ENCODE peak calls at places on chromosomes 4 and X, in four cellular contexts. One of them, this sample, is unnamed.

GRCh38 chrX:53831662-53832635 is 145.4 kb upstream of the HUWE1 start:
- DNase-seq in heart right ventricle: peak; percentile 3
- DNase-seq in fibroblast of lung: peak; percentile 21
- DNase-seq in GM06990: peak; percentile 25
- DNase-seq in this sample: peak; percentile 54

GRCh38 chr4:17786567-17786966 is 5.1 kb upstream of the FAM184B start:
- DNase-seq in heart right ventricle: no peak
- DNase-seq in fibroblast of lung: no peak
- DNase-seq in GM06990: no peak
- DNase-seq in this sample: no peak

GRCh38 chrX:111013778-111014455 is 82.1 kb upstream of the PAK3 start:
- DNase-seq in heart right ventricle: no peak
- DNase-seq in fibroblast of lung: no peak
- DNase-seq in GM06990: no peak
- DNase-seq in this sample: no peak

GRCh38 chr4:165709973-165710526 is 163.0 kb upstream of the TLL1 start:
- DNase-seq in heart right ventricle: no peak
- DNase-seq in fibroblast of lung: no peak
- DNase-seq in GM06990: no peak
- DNase-seq in this sample: no peak

GRCh38 chrX:39903343-39903742 is 194.4 kb downstream of the BCOR start:
- DNase-seq in heart right ventricle: no peak
- DNase-seq in fibroblast of lung: peak; percentile 37
- DNase-seq in GM06990: no peak
- DNase-seq in this sample: peak; percentile 6

GRCh38 chrX:28498658-28499057 is 88.6 kb upstream of the IL1RAPL1 start:
- DNase-seq in heart right ventricle: no peak
- DNase-seq in fibroblast of lung: peak; percentile 6
- DNase-seq in GM06990: no peak
- DNase-seq in this sample: no peak

GRCh38 chr4:38500433-38500832 is 163.6 kb upstream of the KLF3 start:
- DNase-seq in heart right ventricle: no peak
- DNase-seq in fibroblast of lung: no peak
- DNase-seq in GM06990: no peak
- DNase-seq in this sample: no peak

GRCh38 chrX:13090261-13091110 is 46.1 kb upstream of the FAM9C start:
- DNase-seq in heart right ventricle: no peak
- DNase-seq in fibroblast of lung: peak; percentile 80
- DNase-seq in GM06990: no peak
- DNase-seq in this sample: peak; percentile 54

GRCh38 chr4:150206981-150207380 is 128.7 kb downstream of the DCLK2 start:
- DNase-seq in heart right ventricle: no peak
- DNase-seq in fibroblast of lung: no peak
- DNase-seq in GM06990: no peak
- DNase-seq in this sample: no peak

GRCh38 chr4:185429660-185430059 is 3.9 kb upstream of the UFSP2 start:
- DNase-seq in heart right ventricle: no peak
- DNase-seq in fibroblast of lung: no peak
- DNase-seq in GM06990: no peak
- DNase-seq in this sample: no peak

GRCh38 chr4:40843696-40844095 is 93.9 kb downstream of the NSUN7 start:
- DNase-seq in heart right ventricle: no peak
- DNase-seq in fibroblast of lung: no peak
- DNase-seq in GM06990: no peak
- DNase-seq in this sample: peak; percentile 65

GRCh38 chrX:108736509-108737479 is at the start of gene IRS4:
- DNase-seq in heart right ventricle: no peak
- DNase-seq in fibroblast of lung: no peak
- DNase-seq in GM06990: no peak
- DNase-seq in this sample: no peak

GRCh38 chrX:9935436-9935835 is 31.7 kb upstream of the CLDN34 start:
- DNase-seq in heart right ventricle: no peak
- DNase-seq in fibroblast of lung: peak; percentile 9
- DNase-seq in GM06990: no peak
- DNase-seq in this sample: no peak

GRCh38 chr4:15003441-15003890 is 1.2 kb downstream of the CPEB2 start:
- DNase-seq in heart right ventricle: peak; percentile 43
- DNase-seq in fibroblast of lung: no peak
- DNase-seq in GM06990: peak; percentile 80
- DNase-seq in this sample: peak; percentile 75

GRCh38 chrX:11531226-11531625 is 134.5 kb downstream of the ARHGAP6 start:
- DNase-seq in heart right ventricle: no peak
- DNase-seq in fibroblast of lung: peak; percentile 42
- DNase-seq in GM06990: no peak
- DNase-seq in this sample: no peak

GRCh38 chrX:11535156-11535919 is 130.4 kb downstream of the ARHGAP6 start:
- DNase-seq in heart right ventricle: no peak
- DNase-seq in fibroblast of lung: no peak
- DNase-seq in GM06990: no peak
- DNase-seq in this sample: no peak

GRCh38 chrX:11532291-11533075 is 133.2 kb downstream of the ARHGAP6 start:
- DNase-seq in heart right ventricle: peak; percentile 5
- DNase-seq in fibroblast of lung: peak; percentile 37
- DNase-seq in GM06990: no peak
- DNase-seq in this sample: no peak

GRCh38 chrX:11530621-11531020 is 135.1 kb downstream of the ARHGAP6 start:
- DNase-seq in heart right ventricle: no peak
- DNase-seq in fibroblast of lung: peak; percentile 31
- DNase-seq in GM06990: no peak
- DNase-seq in this sample: no peak

GRCh38 chrX:11533211-11533651 is 132.5 kb downstream of the ARHGAP6 start:
- DNase-seq in heart right ventricle: peak; percentile 3
- DNase-seq in fibroblast of lung: peak; percentile 89
- DNase-seq in GM06990: peak; percentile 69
- DNase-seq in this sample: peak; percentile 73
- TF ChIP-seq CTCF in heart right ventricle: peak; percentile 88
- TF ChIP-seq CTCF in fibroblast of lung: peak; percentile 39
- TF ChIP-seq CTCF in GM06990: peak; percentile 52
- TF ChIP-seq CTCF in this sample: peak; percentile 34

DNA sequence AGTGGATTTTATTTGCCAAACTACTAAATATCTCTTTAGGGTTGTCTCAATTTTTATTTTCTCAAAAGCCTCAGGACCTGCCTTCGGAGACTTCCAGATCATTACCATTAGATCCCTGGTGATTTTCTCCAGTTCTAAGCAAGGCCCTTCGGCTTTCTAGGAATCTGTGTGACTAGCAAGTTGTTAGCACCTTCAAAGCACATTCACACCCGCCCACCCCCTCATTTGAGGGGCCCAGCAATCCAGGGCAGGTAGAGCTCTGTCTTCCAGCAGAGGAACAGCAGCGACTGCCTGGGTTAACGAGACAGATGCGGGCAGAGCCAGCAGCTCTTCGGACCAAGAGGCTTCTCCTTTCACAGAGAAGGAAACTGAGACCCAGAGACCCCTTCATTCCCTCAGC is 2.0 kb downstream of the WDR1 start:
- DNase-seq in heart right ventricle: no peak
- DNase-seq in fibroblast of lung: no peak
- DNase-seq in GM06990: no peak
- DNase-seq in this sample: no peak
- H3K4me3 ChIP-seq in heart right ventricle: peak overlapping the region; percentile 86
- H3K4me3 ChIP-seq in fibroblast of lung: peak overlapping the region; percentile 73
- H3K4me3 ChIP-seq in GM06990: peak overlapping the region; percentile 93
- H3K4me3 ChIP-seq in this sample: peak overlapping the region; percentile 57

GRCh38 chrX:38304010-38304409 is 23.3 kb downstream of the RPGR start:
- DNase-seq in heart right ventricle: no peak
- DNase-seq in fibroblast of lung: peak; percentile 19
- DNase-seq in GM06990: no peak
- DNase-seq in this sample: no peak
- TF ChIP-seq CTCF in heart right ventricle: peak; percentile 29
- TF ChIP-seq CTCF in fibroblast of lung: peak; percentile 19
- TF ChIP-seq CTCF in GM06990: peak; percentile 35
- TF ChIP-seq CTCF in this sample: no peak

GRCh38 chr4:169260217-169260866 is 10.4 kb downstream of the SH3RF1 start:
- DNase-seq in heart right ventricle: no peak
- DNase-seq in fibroblast of lung: no peak
- DNase-seq in GM06990: no peak
- DNase-seq in this sample: no peak
- H3K4me3 ChIP-seq in heart right ventricle: no peak overlapping the region
- H3K4me3 ChIP-seq in fibroblast of lung: no peak overlapping the region
- H3K4me3 ChIP-seq in GM06990: no peak overlapping the region
- H3K4me3 ChIP-seq in this sample: no peak overlapping the region

DNA sequence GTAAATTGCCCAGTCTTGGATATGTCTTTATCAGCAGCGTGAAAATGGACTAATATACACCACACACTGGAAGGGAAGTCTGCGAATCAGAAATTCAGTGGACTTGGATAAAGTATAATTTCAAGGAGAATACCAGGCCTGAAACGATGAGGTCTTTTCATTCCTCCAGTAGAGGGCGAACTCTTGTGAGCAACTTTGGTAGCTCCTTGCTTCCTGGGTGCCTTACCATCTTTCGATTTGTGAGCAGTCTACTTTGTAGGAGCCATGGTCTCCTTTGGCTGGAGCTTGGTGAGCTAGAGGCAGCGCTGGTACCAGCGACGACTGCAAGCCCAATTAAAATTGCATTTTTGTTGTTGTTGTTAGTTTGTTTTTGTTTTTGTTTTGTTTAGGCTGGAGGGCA is 791.9 kb downstream of the FAT4 start:
- DNase-seq in heart right ventricle: no peak
- DNase-seq in fibroblast of lung: no peak
- DNase-seq in GM06990: no peak
- DNase-seq in this sample: peak; percentile 7
- TF ChIP-seq CTCF in heart right ventricle: no peak
- TF ChIP-seq CTCF in fibroblast of lung: no peak
- TF ChIP-seq CTCF in GM06990: peak; percentile 10
- TF ChIP-seq CTCF in this sample: peak; percentile 8

GRCh38 chr4:20255823-20256222 is 4.1 kb downstream of the SLIT2 start:
- DNase-seq in heart right ventricle: no peak
- DNase-seq in fibroblast of lung: peak; percentile 34
- DNase-seq in GM06990: no peak
- DNase-seq in this sample: no peak
- H3K4me3 ChIP-seq in heart right ventricle: peak overlapping the region; percentile 67
- H3K4me3 ChIP-seq in fibroblast of lung: peak overlapping the region; percentile 81
- H3K4me3 ChIP-seq in GM06990: no peak overlapping the region
- H3K4me3 ChIP-seq in this sample: no peak overlapping the region

DNA sequence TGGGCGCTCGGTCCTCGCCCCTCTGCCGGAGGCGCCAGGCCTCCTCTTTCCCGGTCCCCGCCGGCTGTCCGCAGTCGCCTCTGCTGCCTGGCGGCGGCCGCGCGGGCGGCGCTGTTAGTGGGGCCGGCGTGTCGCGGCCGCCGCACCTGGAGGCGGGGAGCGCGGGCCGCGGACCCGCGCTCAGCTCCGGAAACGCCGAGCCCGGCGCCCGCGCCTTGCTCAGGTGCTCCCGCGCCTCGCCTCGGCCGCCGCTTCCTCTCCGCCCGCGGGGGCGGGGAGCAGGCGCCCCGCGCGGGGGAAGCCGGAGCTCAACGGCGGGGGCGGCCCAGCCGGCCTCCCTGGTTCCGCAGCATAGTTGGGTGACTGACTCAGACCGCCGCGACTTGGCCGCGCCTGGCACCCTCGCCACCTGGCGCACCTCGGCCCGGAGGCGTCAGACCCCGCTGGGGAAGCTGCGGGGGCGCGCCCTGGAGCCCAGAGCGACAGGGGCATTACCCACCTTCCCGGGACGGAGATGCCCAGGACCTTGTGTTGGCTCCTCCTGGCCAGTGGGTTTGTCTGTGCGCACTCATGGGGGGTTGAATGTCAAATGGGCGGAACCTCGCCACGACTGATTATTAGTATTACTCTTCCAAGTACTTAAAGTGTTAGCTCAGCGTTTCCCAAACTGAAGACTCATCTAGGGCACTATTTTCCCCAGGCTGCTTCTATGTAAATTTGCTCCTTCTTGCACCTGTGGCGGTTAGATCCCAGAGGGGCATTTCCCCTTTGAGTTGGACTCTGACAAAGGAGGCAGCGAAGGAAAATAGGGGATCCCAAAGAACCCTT is at the start of gene ARAP2:
- DNase-seq in heart right ventricle: peak; percentile 31
- DNase-seq in fibroblast of lung: peak; percentile 12
- DNase-seq in GM06990: peak; percentile 87
- DNase-seq in this sample: peak; percentile 81
- TF ChIP-seq CTCF in heart right ventricle: no peak
- TF ChIP-seq CTCF in fibroblast of lung: no peak
- TF ChIP-seq CTCF in GM06990: peak; percentile 8
- TF ChIP-seq CTCF in this sample: peak; percentile 11

DNA sequence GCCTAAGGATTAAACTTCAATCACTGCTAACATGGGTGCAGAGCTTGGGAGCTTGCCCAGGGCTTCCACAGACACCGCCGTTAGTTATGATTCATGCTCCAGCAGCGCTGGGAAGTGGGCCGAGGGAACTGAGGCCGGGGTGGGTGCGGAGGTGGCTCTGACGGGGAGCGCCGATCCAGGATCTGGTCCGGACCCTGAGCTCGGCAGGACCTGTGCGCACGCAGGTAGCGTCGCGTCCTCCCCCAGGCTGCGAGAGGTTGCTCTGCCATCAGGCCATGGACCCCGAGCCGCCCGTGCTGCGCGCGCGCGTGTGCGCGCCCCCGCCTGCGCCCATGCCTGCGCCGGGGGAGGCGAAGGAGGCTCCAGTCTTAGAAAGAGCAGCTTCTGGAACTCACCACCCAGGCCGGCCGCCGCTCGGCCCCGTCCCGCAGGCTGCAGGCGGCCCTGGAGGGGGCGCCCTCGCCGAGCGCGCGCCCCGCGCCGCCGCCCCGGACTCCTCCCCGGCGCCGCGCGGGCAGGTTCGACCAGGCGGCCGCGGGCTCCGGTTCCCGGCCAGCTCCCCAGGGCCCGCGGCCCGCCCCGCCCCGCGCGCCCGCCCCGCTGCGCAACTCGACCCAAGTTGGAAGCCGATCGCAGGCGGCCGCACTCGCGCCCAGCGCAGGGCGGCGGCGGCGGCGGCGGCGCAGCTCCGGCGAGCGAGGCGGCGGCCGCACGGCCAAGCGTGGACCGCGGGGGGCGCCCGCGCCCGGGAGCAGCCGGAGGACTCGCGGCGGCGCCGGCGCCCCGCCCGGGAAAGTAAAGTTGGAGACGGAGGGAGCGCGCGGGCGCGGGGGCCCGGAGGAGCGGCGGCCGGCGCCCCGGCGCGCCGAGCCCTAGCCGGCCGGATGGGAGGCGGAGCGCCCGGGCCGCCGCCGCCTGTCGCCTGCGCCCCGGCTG is 646 bp upstream of the ADRA2C start:
- DNase-seq in heart right ventricle: peak; percentile 20
- DNase-seq in fibroblast of lung: peak; percentile 18
- DNase-seq in GM06990: no peak
- DNase-seq in this sample: no peak
- H3K4me3 ChIP-seq in heart right ventricle: peak overlapping the region; percentile 52
- H3K4me3 ChIP-seq in fibroblast of lung: peak overlapping the region; percentile 29
- H3K4me3 ChIP-seq in GM06990: no peak overlapping the region
- H3K4me3 ChIP-seq in this sample: no peak overlapping the region

GRCh38 chr4:7023486-7023885 is 19.7 kb upstream of the TADA2B start:
- DNase-seq in heart right ventricle: no peak
- DNase-seq in fibroblast of lung: no peak
- DNase-seq in GM06990: no peak
- DNase-seq in this sample: no peak
- TF ChIP-seq CTCF in heart right ventricle: no peak
- TF ChIP-seq CTCF in fibroblast of lung: no peak
- TF ChIP-seq CTCF in GM06990: no peak
- TF ChIP-seq CTCF in this sample: no peak

GRCh38 chrX:118345045-118345400 is 883 bp upstream of the WDR44 start:
- DNase-seq in heart right ventricle: no peak
- DNase-seq in fibroblast of lung: no peak
- DNase-seq in GM06990: no peak
- DNase-seq in this sample: peak; percentile 41
- H3K4me3 ChIP-seq in heart right ventricle: peak overlapping the region; percentile 77
- H3K4me3 ChIP-seq in fibroblast of lung: peak overlapping the region; percentile 46
- H3K4me3 ChIP-seq in GM06990: peak overlapping the region; percentile 64
- H3K4me3 ChIP-seq in this sample: peak overlapping the region; percentile 82